ENCODE peak calls at places on chromosomes 1 and 21, in ten cellular contexts. D is neural crest cell, W is cardiac muscle cell, U is gastrocnemius medialis, G is AG04449, N is GM10248, L is fibroblast of mammary gland, A is A549, C is pancreas, M is Calu3. X is an unnamed sample.
A peak's percentile ranks its signal among the peaks of the same experiment; 100 is the strongest.

GRCh38 chr1:93844262-93845045 is 34.6 kb downstream of the DNTTIP2 start:
- DNase-seq in D (peak; percentile 27), W (peak; percentile 69), U (no peak), G (no peak), N (peak; percentile 62), L (peak; percentile 86), A (peak; percentile 54), C (peak; percentile 52), M (peak; percentile 53), X (no peak)

GRCh38 chr1:241636291-241636690 is 3.9 kb downstream of the CHML start:
- DNase-seq in D (no peak), W (no peak), U (no peak), G (no peak), N (no peak), L (no peak), A (no peak), C (no peak), M (no peak), X (no peak)

GRCh38 chr1:87647436-87648177 is 318.9 kb downstream of the LMO4 start:
- DNase-seq in D (no peak), W (no peak), U (no peak), G (no peak), N (no peak), L (no peak), A (no peak), C (no peak), M (no peak), X (no peak)

GRCh38 chr1:183267646-183268431 is 81.8 kb downstream of the LAMC2 start:
- DNase-seq in D (no peak), W (no peak), U (peak; percentile 56), G (peak; percentile 96), N (no peak), L (peak; percentile 100), A (no peak), C (no peak), M (no peak), X (no peak)

GRCh38 chr1:169874229-169874628 is 19.5 kb downstream of the SCYL3 start:
- DNase-seq in D (no peak), W (no peak), U (no peak), G (no peak), N (no peak), L (peak; percentile 80), A (no peak), C (no peak), M (no peak), X (no peak)

GRCh38 chr1:202127061-202127460 is 4.3 kb downstream of the GPR37L1 start:
- DNase-seq in D (no peak), W (no peak), U (no peak), G (no peak), N (no peak), L (no peak), A (no peak), C (no peak), M (no peak), X (no peak)

GRCh38 chr1:178738780-178739179 is 13.7 kb downstream of the RALGPS2 start:
- DNase-seq in D (no peak), W (no peak), U (no peak), G (no peak), N (no peak), L (no peak), A (no peak), C (no peak), M (no peak), X (no peak)

GRCh38 chr21:42012344-42012743 is 2.2 kb upstream of the ZBTB21 start:
- DNase-seq in D (no peak), W (no peak), U (no peak), G (no peak), N (no peak), L (no peak), A (no peak), C (no peak), M (no peak), X (no peak)

GRCh38 chr1:67339623-67340343 is 32.1 kb downstream of the IL12RB2 start:
- DNase-seq in D (no peak), W (no peak), U (peak; percentile 53), G (no peak), N (no peak), L (peak; percentile 76), A (no peak), C (no peak), M (no peak), X (no peak)

GRCh38 chr1:169608231-169608630 is 21.7 kb downstream of the SELP start:
- DNase-seq in D (no peak), W (no peak), U (no peak), G (no peak), N (no peak), L (no peak), A (no peak), C (no peak), M (no peak), X (no peak)

GRCh38 chr1:84668185-84668584 is 22.1 kb downstream of the SSX2IP start:
- DNase-seq in D (no peak), W (no peak), U (no peak), G (no peak), N (no peak), L (peak; percentile 34), A (no peak), C (no peak), M (no peak), X (no peak)
- TF ChIP-seq CTCF in D (no peak), W (peak; percentile 42), U (no peak), G (no peak), N (no peak), L (peak; percentile 32), A (peak; percentile 6), C (no peak), M (no peak), X (no peak)

GRCh38 chr1:64398937-64399336 is 71.0 kb upstream of the CACHD1 start:
- DNase-seq in D (no peak), W (no peak), U (no peak), G (no peak), N (no peak), L (no peak), A (no peak), C (no peak), M (no peak), X (no peak)

GRCh38 chr1:64392109-64392508 is 77.8 kb upstream of the CACHD1 start:
- DNase-seq in D (no peak), W (no peak), U (no peak), G (no peak), N (no peak), L (no peak), A (no peak), C (peak; percentile 10), M (no peak), X (no peak)

GRCh38 chr1:64393790-64394189 is 76.1 kb upstream of the CACHD1 start:
- DNase-seq in D (no peak), W (no peak), U (no peak), G (no peak), N (no peak), L (no peak), A (no peak), C (no peak), M (no peak), X (no peak)

GRCh38 chr1:64401285-64401684 is 68.6 kb upstream of the CACHD1 start:
- DNase-seq in D (no peak), W (no peak), U (no peak), G (no peak), N (no peak), L (no peak), A (no peak), C (no peak), M (no peak), X (no peak)

DNA sequence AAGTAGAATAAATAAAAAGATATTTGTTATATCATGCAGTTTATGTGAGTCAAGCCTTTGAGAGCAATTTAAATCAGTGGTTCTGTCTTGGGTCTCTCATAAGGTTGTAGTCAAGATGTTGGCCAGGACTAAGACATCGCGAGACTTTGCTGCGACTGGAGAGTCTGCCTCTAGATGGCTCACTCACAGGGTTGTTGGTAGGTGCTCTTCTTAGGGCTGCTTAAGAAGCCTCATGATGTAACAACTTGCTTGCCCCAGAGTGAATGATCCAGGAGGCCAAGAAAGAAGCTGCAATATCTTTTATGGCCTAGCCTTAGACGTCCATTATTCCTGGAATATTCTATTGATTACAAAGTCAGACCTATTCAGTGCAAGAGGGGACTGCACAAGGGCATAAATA is 73.1 kb upstream of the CACHD1 start:
- DNase-seq in D (no peak), W (no peak), U (no peak), G (no peak), N (no peak), L (peak; percentile 16), A (no peak), C (no peak), M (no peak), X (no peak)
- TF ChIP-seq CTCF in D (no peak), W (no peak), U (no peak), G (no peak), N (no peak), L (no peak), A (no peak), C (no peak), M (no peak), X (no peak)

GRCh38 chr1:64748222-64748621 is 3.3 kb downstream of the RAVER2 start:
- DNase-seq in D (no peak), W (no peak), U (no peak), G (no peak), N (no peak), L (no peak), A (no peak), C (no peak), M (no peak), X (no peak)

GRCh38 chr1:64745181-64745985 is 508 bp downstream of the RAVER2 start:
- DNase-seq in D (peak; percentile 4), W (peak; percentile 52), U (peak; percentile 41), G (no peak), N (peak; percentile 17), L (peak; percentile 46), A (peak; percentile 4), C (peak; percentile 7), M (peak; percentile 24), X (no peak)

GRCh38 chr1:64745986-64746940 is 1.4 kb downstream of the RAVER2 start:
- DNase-seq in D (no peak), W (no peak), U (no peak), G (no peak), N (no peak), L (peak; percentile 2), A (no peak), C (no peak), M (no peak), X (no peak)

GRCh38 chr1:64743954-64744491 is 852 bp upstream of the RAVER2 start:
- DNase-seq in D (no peak), W (no peak), U (no peak), G (no peak), N (no peak), L (peak; percentile 7), A (no peak), C (no peak), M (no peak), X (no peak)

GRCh38 chr1:64744492-64745180 is at the start of gene RAVER2:
- DNase-seq in D (peak; percentile 77), W (peak; percentile 92), U (peak; percentile 50), G (no peak), N (peak; percentile 54), L (peak; percentile 44), A (peak; percentile 46), C (peak; percentile 82), M (peak; percentile 80), X (peak; percentile 82)
- TF ChIP-seq CTCF in D (peak; percentile 61), W (peak; percentile 58), U (peak; percentile 39), G (peak; percentile 34), N (peak; percentile 24), L (peak; percentile 43), A (peak; percentile 65), C (no peak), M (peak; percentile 56), X (no peak)

DNA sequence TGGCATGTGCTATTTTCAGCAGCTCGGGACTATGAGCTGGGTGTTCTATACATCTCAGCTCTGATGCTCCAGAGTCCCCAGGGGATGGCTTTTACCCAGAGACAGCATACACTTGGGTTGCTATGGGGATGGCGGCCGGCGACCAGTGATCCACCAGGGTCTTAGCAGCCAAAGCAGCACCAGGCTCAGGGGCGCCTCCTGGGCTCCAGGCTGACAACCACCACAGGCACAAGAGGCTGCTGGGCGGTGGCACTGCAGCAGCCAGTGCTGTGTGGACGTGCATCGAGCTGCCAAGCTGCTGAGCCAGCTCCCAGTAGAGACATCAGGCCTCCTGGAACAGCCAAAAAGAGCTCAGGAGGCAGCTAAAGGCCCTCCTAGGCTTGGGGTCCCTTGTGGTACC is 37.6 kb upstream of the CLSTN1 start:
- DNase-seq in D (no peak), W (no peak), U (no peak), G (no peak), N (no peak), L (no peak), A (no peak), C (no peak), M (no peak), X (peak; percentile 85)
- TF ChIP-seq CTCF in D (no peak), W (no peak), U (no peak), G (no peak), N (no peak), L (no peak), A (no peak), C (no peak), M (no peak), X (no peak)